ENCODE peak calls at places on chromosome 18, in four cellular contexts. S, L, G and B are unnamed samples.

GRCh38 chr18:48412339-48412929 is 3.3 kb upstream of the ZBTB7C start:
- DNase-seq in G (no peak), L (no peak), S (peak), B (no peak)

GRCh38 chr18:77811510-77811909 is 561.9 kb downstream of the GALR1 start:
- DNase-seq in G (no peak), S (no peak), L (peak), B (no peak)

GRCh38 chr18:49655266-49656097 is 93.6 kb downstream of the LIPG start:
- DNase-seq in G (no peak), L (peak), S (no peak), B (no peak)

GRCh38 chr18:73274812-73275621 is 407.2 kb upstream of the NETO1 start:
- DNase-seq in G (no peak), L (no peak), S (no peak), B (no peak)

GRCh38 chr18:9565407-9565806 is 49.0 kb downstream of the PPP4R1 start:
- DNase-seq in G (no peak), L (no peak), S (no peak), B (no peak)

GRCh38 chr18:59900222-59901128 is 679 bp downstream of the PMAIP1 start:
- DNase-seq in G (peak), L (peak), S (peak), B (no peak)

GRCh38 chr18:22694954-22695353 is 238.2 kb upstream of the RBBP8 start:
- DNase-seq in S (no peak), G (peak), L (peak), B (no peak)

GRCh38 chr18:58402247-58402646 is 226.6 kb downstream of the ALPK2 start:
- DNase-seq in S (no peak), G (no peak), L (peak), B (no peak)

GRCh38 chr18:38115201-38115600 is 549.6 kb upstream of the CELF4 start:
- DNase-seq in S (no peak), L (no peak), G (no peak), B (no peak)

GRCh38 chr18:10035306-10035991 is 121.6 kb downstream of the VAPA start:
- DNase-seq in G (no peak), S (no peak), L (peak), B (no peak)

GRCh38 chr18:25675123-25675850 is 323.3 kb upstream of the ZNF521 start:
- DNase-seq in S (peak), G (no peak), L (no peak), B (no peak)

GRCh38 chr18:23573948-23574431 is 12.3 kb downstream of the NPC1 start:
- DNase-seq in L (no peak), G (peak), S (peak), B (no peak)

GRCh38 chr18:9751371-9752031 is 43.4 kb downstream of the RAB31 start:
- DNase-seq in S (no peak), G (peak), L (no peak), B (peak)

GRCh38 chr18:78814321-78814720 is 165.3 kb upstream of the SALL3 start:
- DNase-seq in L (peak), G (no peak), S (no peak), B (no peak)

GRCh38 chr18:70627100-70627802 is 338.4 kb downstream of the SOCS6 start:
- DNase-seq in S (no peak), L (no peak), G (no peak), B (no peak)

GRCh38 chr18:29664278-29665021 is 1378.1 kb downstream of the DSC3 start:
- DNase-seq in G (no peak), L (no peak), S (no peak), B (no peak)

GRCh38 chr18:40841473-40841872 is 1113.6 kb upstream of the PIK3C3 start:
- DNase-seq in G (peak), L (no peak), S (no peak), B (no peak)

GRCh38 chr18:59954746-59955145 is 55.0 kb downstream of the PMAIP1 start:
- DNase-seq in G (peak), S (no peak), L (no peak), B (no peak)

GRCh38 chr18:79683626-79684282 is 4.2 kb downstream of the CTDP1 start:
- DNase-seq in L (no peak), G (no peak), S (no peak), B (no peak)

GRCh38 chr18:2997846-2998599 is 14.9 kb downstream of the LPIN2 start:
- DNase-seq in G (no peak), L (peak), S (no peak), B (no peak)

GRCh38 chr18:79197531-79197930 is 128.3 kb downstream of the ATP9B start:
- DNase-seq in L (no peak), G (no peak), S (no peak), B (no peak)

DNA sequence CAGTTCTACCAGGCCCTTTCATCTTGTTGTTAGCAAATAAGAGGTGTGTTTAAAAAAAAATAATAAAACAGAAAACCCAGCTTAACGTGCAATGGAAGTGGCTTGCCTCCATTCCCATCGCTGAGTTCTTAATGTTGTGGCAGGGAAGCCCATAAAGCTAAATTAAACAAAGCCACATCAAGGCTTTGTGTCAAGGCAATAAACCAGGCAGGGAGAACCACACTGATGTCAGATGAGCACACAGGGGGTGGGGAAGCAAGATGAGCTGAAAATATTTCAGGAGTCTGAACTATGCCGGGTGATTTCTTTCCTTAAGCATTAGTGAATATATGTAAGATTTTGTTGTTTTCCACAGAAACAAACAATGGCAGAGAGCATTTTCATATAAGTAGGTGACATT is 73.5 kb downstream of the PHLPP1 start:
- DNase-seq in G (no peak), L (no peak), S (no peak), B (no peak)
- TF ChIP-seq POLR2A in G (no peak), L (no peak), S (no peak), B (no peak)

DNA sequence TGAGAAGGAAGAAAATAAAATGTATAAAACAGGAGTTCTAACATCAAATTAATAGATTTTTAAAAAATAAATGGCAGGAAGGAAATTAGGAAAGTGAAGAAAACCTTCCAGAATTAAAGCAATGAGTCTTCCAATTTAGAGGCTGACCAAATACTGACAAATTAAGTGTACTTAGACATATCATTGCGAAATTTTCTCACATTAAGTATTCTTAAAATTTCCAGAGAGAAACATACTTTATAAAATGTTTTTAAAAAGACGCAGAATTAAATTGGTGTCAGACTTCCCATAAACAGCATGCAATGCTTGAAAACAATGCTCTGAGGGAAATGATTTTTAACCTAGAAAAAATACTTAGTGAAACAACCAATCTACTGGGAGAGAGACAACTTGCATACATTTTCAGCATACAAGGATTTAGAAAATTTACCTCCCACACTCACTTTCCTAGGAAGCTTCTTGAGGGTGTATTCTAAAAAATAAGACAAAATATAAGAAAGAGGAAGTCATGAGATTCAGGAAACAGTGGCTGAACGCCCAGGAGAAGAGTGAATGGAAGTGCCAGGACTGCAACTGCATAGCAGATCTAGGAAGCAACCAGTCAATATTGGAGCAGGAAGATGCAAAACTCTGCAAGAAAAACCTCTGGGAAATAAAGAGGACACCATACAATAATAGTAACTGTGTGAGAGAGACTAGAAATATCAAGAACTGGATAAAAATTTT is 339.9 kb downstream of the ADCYAP1 start:
- DNase-seq in L (no peak), G (no peak), S (no peak), B (no peak)
- TF ChIP-seq POLR2A in L (no peak), G (no peak), S (no peak), B (no peak)

GRCh38 chr18:7122376-7122775 is 4.8 kb upstream of the LAMA1 start:
- DNase-seq in G (no peak), S (no peak), L (no peak), B (no peak)

GRCh38 chr18:7116001-7116831 is 1.4 kb downstream of the LAMA1 start:
- DNase-seq in G (peak), L (peak), S (no peak), B (no peak)

GRCh38 chr18:7116832-7117389 is 686 bp downstream of the LAMA1 start:
- DNase-seq in G (no peak), S (no peak), L (no peak), B (no peak)

DNA sequence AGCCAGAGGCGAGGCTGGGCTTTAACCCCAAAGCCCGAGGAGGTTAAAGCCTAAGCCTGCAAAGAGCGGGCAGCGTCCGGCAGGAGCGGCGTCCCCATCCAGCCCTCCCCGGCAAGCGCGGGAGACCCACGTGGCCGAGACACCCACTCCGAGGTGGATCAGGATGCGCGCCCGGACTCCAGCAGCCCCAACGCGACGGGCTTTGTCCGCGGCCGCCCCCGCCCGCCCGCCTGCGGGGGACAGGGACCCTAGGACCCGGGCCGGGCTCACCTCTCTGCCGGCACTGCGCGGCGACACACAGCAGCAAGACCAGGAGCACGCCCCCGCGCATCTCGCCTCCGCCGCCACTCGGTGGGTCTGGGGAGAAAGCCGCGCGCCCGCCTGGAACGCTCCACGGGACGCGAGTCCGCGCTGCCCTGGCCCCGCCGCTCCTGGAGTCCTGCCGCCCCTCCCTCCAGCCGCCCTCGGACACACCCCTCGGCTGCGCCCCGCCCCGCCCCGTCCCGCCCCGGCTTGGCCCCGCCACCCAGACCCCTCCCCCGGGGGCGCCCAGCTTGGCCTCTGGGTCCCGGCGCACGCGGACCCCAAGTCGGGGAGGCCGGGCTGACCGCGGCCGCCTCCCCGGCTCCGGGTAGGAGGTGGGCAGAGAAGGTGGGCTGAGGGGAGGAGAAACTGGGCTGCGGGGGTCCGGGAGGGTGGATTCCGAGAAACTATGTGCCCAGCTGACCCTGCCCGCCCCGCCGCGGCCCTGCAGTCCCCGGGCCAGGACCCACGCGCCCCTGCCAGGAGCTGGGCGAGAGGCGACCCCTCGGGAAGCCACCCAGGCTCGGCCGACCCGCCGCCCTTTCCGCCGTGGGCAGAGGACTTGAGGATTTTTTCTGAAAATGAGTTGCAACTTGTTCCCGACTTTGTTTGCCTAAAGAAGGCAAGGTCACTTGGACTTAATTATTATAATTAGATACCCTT is at the start of gene LAMA1:
- DNase-seq in S (no peak), L (peak), G (peak), B (peak)
- TF ChIP-seq POLR2A in S (no peak), L (peak), G (no peak), B (no peak)

DNA sequence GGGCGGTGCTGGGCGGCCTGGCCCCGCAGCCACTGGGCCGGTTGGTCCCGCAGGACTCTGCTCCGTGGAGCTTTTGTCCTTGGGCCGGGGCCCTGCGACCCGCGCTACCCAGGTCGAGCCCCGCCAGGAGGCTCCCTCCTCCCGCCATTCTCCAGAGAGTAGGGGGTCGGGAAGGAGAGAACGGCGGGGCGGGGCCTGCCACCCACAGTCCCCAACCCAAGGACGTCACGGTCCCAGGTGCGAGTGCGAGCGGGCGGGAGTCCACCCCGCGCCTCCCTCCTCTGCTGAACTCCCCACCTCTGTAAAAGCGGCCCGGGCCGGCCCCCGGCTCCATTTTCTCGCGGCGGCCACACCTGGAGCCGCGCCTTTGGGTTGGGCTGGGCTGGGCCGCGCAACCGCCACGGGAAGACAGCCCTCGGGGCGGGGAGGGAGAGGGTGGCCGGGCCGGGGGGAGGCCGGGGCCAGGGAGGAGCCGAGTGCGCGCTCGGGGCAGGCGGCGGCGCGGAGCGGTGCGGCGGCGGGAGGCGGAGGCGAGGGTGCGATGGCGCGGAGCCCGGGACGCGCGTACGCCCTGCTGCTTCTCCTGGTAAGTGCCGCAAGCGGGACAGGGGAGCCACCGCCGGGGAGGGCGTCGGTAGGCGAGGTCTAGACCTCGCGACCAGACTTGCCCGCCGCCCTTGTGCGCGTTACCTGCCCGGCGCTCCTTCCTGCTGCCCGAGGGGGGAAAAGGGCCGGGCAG is at the start of gene DSG2:
- DNase-seq in G (no peak), S (no peak), L (peak), B (no peak)
- TF ChIP-seq POLR2A in G (no peak), S (no peak), L (peak), B (no peak)